ENCODE peak calls at places on chromosome 15, in six cellular contexts. U is hepatocyte, E is neuronal stem cell, W is H9, V is thoracic aorta, H is sigmoid colon. G is an unnamed sample.

GRCh38 chr15:59369597-59369996 is 3.1 kb downstream of the MYO1E start:
- DNase-seq in U (no peak), E (no peak), W (no peak), V (no peak), H (no peak), G (no peak)

GRCh38 chr15:84883916-84884781 is at the start of gene SLC28A1:
- DNase-seq in U (peak; percentile 71), E (no peak), W (no peak), V (no peak), H (no peak), G (no peak)

GRCh38 chr15:43210807-43211206 is 10.0 kb downstream of the EPB42 start:
- DNase-seq in U (no peak), E (no peak), W (no peak), V (no peak), H (no peak), G (peak; percentile 42)

GRCh38 chr15:61339526-61339925 is 110.4 kb upstream of the RORA start:
- DNase-seq in U (no peak), E (no peak), W (no peak), V (no peak), H (no peak), G (no peak)

GRCh38 chr15:51162865-51163762 is 68.4 kb upstream of the TNFAIP8L3 start:
- DNase-seq in U (peak; percentile 83), E (peak; percentile 71), W (peak; percentile 74), V (peak; percentile 34), H (peak; percentile 77), G (peak; percentile 89)

GRCh38 chr15:100201376-100202280 is 140.1 kb downstream of the ADAMTS17 start:
- DNase-seq in U (no peak), E (no peak), W (no peak), V (no peak), H (no peak), G (peak; percentile 28)

GRCh38 chr15:22961661-22962221 is 18.4 kb downstream of the CYFIP1 start:
- DNase-seq in U (no peak), E (no peak), W (no peak), V (no peak), H (peak; percentile 48), G (no peak)

GRCh38 chr15:63430766-63431451 is 49.3 kb upstream of the CA12 start:
- DNase-seq in U (no peak), E (no peak), W (no peak), V (no peak), H (no peak), G (no peak)

GRCh38 chr15:75452968-75453702 is 1.6 kb upstream of the SIN3A start:
- DNase-seq in U (peak; percentile 65), E (peak; percentile 58), W (peak; percentile 80), V (no peak), H (peak; percentile 87), G (peak; percentile 89)

GRCh38 chr15:89817701-89818280 is 3.1 kb upstream of the ANPEP start:
- DNase-seq in U (no peak), E (no peak), W (no peak), V (no peak), H (no peak), G (no peak)

GRCh38 chr15:41511331-41512077 is 2.1 kb downstream of the LTK start:
- DNase-seq in U (peak; percentile 55), E (no peak), W (peak; percentile 52), V (no peak), H (no peak), G (peak; percentile 81)

GRCh38 chr15:82044373-82045178 is 1.2 kb downstream of the MEX3B start:
- DNase-seq in U (peak; percentile 73), E (peak; percentile 70), W (peak; percentile 84), V (no peak), H (peak; percentile 79), G (peak; percentile 87)

GRCh38 chr15:76206325-76206976 is 104.8 kb downstream of the ETFA start:
- DNase-seq in U (peak; percentile 68), E (no peak), W (no peak), V (peak; percentile 30), H (peak; percentile 90), G (no peak)

GRCh38 chr15:101091080-101092017 is 160.5 kb downstream of the CHSY1 start:
- DNase-seq in U (no peak), E (no peak), W (no peak), V (no peak), H (no peak), G (peak; percentile 43)

GRCh38 chr15:95450413-95450812 is 880.1 kb upstream of the NR2F2 start:
- DNase-seq in U (no peak), E (no peak), W (no peak), V (no peak), H (no peak), G (no peak)

GRCh38 chr15:31934821-31935220 is 95.5 kb upstream of the CHRNA7 start:
- DNase-seq in U (no peak), E (no peak), W (no peak), V (no peak), H (no peak), G (no peak)

GRCh38 chr15:41987925-41988275 is 15.5 kb upstream of the EHD4 start:
- DNase-seq in U (no peak), E (no peak), W (no peak), V (no peak), H (no peak), G (peak; percentile 22)

GRCh38 chr15:82532383-82532990 is 7.8 kb downstream of the RPS17 start:
- DNase-seq in U (no peak), E (no peak), W (peak; percentile 28), V (no peak), H (no peak), G (peak; percentile 49)

GRCh38 chr15:76310470-76311070 is 699 bp downstream of the ETFA start:
- DNase-seq in U (peak; percentile 36), E (no peak), W (no peak), V (no peak), H (no peak), G (no peak)

GRCh38 chr15:44541282-44541958 is 4.5 kb downstream of the EIF3J start:
- DNase-seq in U (peak; percentile 42), E (no peak), W (no peak), V (no peak), H (no peak), G (no peak)

GRCh38 chr15:63832620-63833245 is 1.0 kb downstream of the HERC1 start:
- DNase-seq in U (peak; percentile 13), E (no peak), W (no peak), V (no peak), H (no peak), G (no peak)

GRCh38 chr15:70429323-70429722 is 331.6 kb upstream of the TLE3 start:
- DNase-seq in U (no peak), E (no peak), W (no peak), V (no peak), H (no peak), G (no peak)

GRCh38 chr15:91491131-91491950 is 362.2 kb upstream of the SLCO3A1 start:
- DNase-seq in U (no peak), E (no peak), W (no peak), V (no peak), H (no peak), G (no peak)

GRCh38 chr15:25426896-25427610 is 11.8 kb downstream of the UBE3A start:
- DNase-seq in U (no peak), E (no peak), W (no peak), V (no peak), H (no peak), G (no peak)

GRCh38 chr15:45522179-45522930 is at the start of gene SLC30A4:
- DNase-seq in U (peak; percentile 78), E (peak; percentile 48), W (peak; percentile 44), V (peak; percentile 7), H (peak; percentile 86), G (peak; percentile 81)

GRCh38 chr15:28021281-28022039 is 77.7 kb downstream of the OCA2 start:
- DNase-seq in U (peak; percentile 90), E (peak; percentile 20), W (peak; percentile 79), V (peak; percentile 33), H (no peak), G (peak; percentile 89)

GRCh38 chr15:85463273-85463937 is 83.0 kb downstream of the AKAP13 start:
- DNase-seq in U (no peak), E (peak; percentile 44), W (no peak), V (no peak), H (no peak), G (no peak)

DNA sequence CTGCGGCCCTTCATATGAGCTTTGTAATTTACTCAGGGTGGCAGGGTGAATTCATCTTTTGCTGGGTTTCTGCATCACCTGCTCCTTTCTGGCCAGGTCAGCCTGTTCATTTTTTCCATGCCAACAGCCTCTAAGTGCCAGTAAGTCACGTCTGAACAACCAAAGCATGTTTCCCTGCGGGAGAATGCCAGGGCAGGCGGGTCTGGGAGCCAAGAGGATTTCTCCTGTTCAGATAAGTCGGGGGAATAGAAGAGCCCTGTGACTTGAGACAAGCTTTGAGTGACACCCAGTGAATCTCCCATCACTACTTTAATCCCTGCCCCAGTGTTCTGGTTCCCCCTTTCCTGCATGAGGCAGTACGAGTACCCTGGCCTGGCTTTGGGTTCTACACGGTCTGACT is 153.1 kb downstream of the PGPEP1L start:
- DNase-seq in U (no peak), E (no peak), W (no peak), V (no peak), H (no peak), G (no peak)
- H3K4me1 ChIP-seq in U (peaks cover 51% of the 10 kb centered on the region), E (peaks cover 28% of the 10 kb centered on the region), W (peaks cover 24% of the 10 kb centered on the region), V (peaks cover 57% of the 10 kb centered on the region), H (peaks cover 85% of the 10 kb centered on the region), G (peaks cover 18% of the 10 kb centered on the region)

GRCh38 chr15:78050851-78051250 is 26.7 kb downstream of the TBC1D2B start:
- DNase-seq in U (no peak), E (no peak), W (no peak), V (no peak), H (no peak), G (no peak)

GRCh38 chr15:78049691-78050440 is 27.6 kb downstream of the TBC1D2B start:
- DNase-seq in U (peak; percentile 28), E (no peak), W (no peak), V (no peak), H (no peak), G (no peak)

GRCh38 chr15:78051622-78052405 is 25.7 kb downstream of the TBC1D2B start:
- DNase-seq in U (peak; percentile 69), E (no peak), W (no peak), V (no peak), H (no peak), G (no peak)

GRCh38 chr15:78048410-78048946 is 29.0 kb downstream of the TBC1D2B start:
- DNase-seq in U (no peak), E (no peak), W (no peak), V (no peak), H (no peak), G (no peak)

DNA sequence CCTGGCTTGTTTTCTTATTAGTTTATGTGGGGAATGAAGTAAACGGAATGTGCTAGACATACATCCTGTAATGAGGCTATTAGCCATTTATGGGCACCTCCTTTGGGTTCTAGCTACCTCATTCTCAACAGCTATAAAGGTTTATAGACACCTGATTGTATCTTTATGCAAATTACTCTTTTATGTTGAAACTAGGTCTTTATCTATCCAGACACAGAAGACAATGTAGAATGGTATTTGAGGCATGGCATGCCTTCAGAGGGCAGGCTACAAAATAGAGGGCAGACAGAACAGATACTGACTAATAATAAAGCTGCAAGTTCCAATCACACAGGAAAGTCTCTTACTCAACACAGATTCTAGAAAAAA is 27.1 kb downstream of the TBC1D2B start:
- DNase-seq in U (no peak), E (no peak), W (no peak), V (no peak), H (no peak), G (no peak)
- H3K4me1 ChIP-seq in U (peaks cover 70% of the 10 kb centered on the region), E (peaks cover 14% of the 10 kb centered on the region), W (no peaks in the 10 kb centered on the region), V (peaks cover 27% of the 10 kb centered on the region), H (peaks cover 76% of the 10 kb centered on the region), G (peaks cover 27% of the 10 kb centered on the region)

GRCh38 chr15:35514759-35515158 is 31.2 kb downstream of the DPH6 start:
- DNase-seq in U (no peak), E (no peak), W (no peak), V (no peak), H (no peak), G (no peak)
- H3K4me1 ChIP-seq in U (peaks cover under 1% of the 10 kb centered on the region), E (peaks cover under 1% of the 10 kb centered on the region), W (no peaks in the 10 kb centered on the region), V (peaks cover 20% of the 10 kb centered on the region), H (no peaks in the 10 kb centered on the region), G (no peaks in the 10 kb centered on the region)

GRCh38 chr15:74314897-74315438 is 52.5 kb downstream of the CYP11A1 start:
- DNase-seq in U (no peak), E (no peak), W (no peak), V (no peak), H (no peak), G (no peak)
- H3K4me1 ChIP-seq in U (peaks cover 39% of the 10 kb centered on the region), E (peaks cover 30% of the 10 kb centered on the region), W (no peaks in the 10 kb centered on the region), V (peaks cover 31% of the 10 kb centered on the region), H (peaks cover 20% of the 10 kb centered on the region), G (peaks cover 5% of the 10 kb centered on the region)

G was measured in endodermal cell.